ENCODE peak calls at places on chromosome 15, in nine cellular contexts. B is WTC11, S is HCT116, M is A549, X is H1, G is SK-N-SH, D is NB4, J is K562, W is HepG2. T is an unnamed sample.

GRCh38 chr15:72785452-72786243 is 2.1 kb upstream of the ADPGK start:
- DNase-seq in W (no peak), S (no peak), G (no peak), M (no peak), X (no peak), B (no peak), J (no peak), D (peak), T (no peak)

GRCh38 chr15:62841269-62841628 is 201.3 kb upstream of the TPM1 start:
- DNase-seq in M (no peak), S (no peak), G (no peak), D (no peak), X (no peak), B (no peak), J (no peak), W (no peak), T (no peak)

GRCh38 chr15:55151621-55152020 is 45.1 kb downstream of the RSL24D1 start:
- DNase-seq in W (no peak), G (no peak), X (no peak), D (no peak), J (no peak), B (no peak), S (no peak), M (no peak), T (no peak)

GRCh38 chr15:52208306-52208946 is 17.2 kb upstream of the GNB5 start:
- DNase-seq in G (peak), D (peak), M (peak), W (peak), J (peak), X (peak), S (peak), B (peak), T (peak)

GRCh38 chr15:33209575-33210519 is 15.3 kb upstream of the FMN1 start:
- DNase-seq in S (no peak), W (no peak), X (no peak), D (peak), J (no peak), M (no peak), G (no peak), B (no peak), T (no peak)

GRCh38 chr15:40307421-40308165 is at the start of gene PLCB2:
- DNase-seq in S (no peak), B (peak), M (no peak), W (peak), D (peak), G (no peak), J (peak), X (no peak), T (no peak)

GRCh38 chr15:44735482-44736260 is 657 bp upstream of the TRIM69 start:
- DNase-seq in W (no peak), X (no peak), M (no peak), S (no peak), J (peak), D (peak), G (peak), B (no peak), T (no peak)

GRCh38 chr15:39177561-39177960 is 403.3 kb upstream of the THBS1 start:
- DNase-seq in W (no peak), B (no peak), J (no peak), S (no peak), M (no peak), D (no peak), G (no peak), X (no peak), T (no peak)

GRCh38 chr15:85667491-85668424 is 127.0 kb downstream of the KLHL25 start:
- DNase-seq in X (no peak), S (peak), M (peak), B (no peak), D (peak), J (no peak), G (no peak), W (peak), T (peak)

GRCh38 chr15:100902436-100903190 is 16.5 kb upstream of the LRRK1 start:
- DNase-seq in D (peak), M (no peak), G (peak), B (no peak), S (no peak), J (no peak), W (peak), X (no peak), T (peak)

GRCh38 chr15:89457086-89457485 is 39.3 kb downstream of the RHCG start:
- DNase-seq in D (peak), S (peak), M (peak), X (no peak), G (peak), J (peak), W (peak), B (no peak), T (no peak)

DNA sequence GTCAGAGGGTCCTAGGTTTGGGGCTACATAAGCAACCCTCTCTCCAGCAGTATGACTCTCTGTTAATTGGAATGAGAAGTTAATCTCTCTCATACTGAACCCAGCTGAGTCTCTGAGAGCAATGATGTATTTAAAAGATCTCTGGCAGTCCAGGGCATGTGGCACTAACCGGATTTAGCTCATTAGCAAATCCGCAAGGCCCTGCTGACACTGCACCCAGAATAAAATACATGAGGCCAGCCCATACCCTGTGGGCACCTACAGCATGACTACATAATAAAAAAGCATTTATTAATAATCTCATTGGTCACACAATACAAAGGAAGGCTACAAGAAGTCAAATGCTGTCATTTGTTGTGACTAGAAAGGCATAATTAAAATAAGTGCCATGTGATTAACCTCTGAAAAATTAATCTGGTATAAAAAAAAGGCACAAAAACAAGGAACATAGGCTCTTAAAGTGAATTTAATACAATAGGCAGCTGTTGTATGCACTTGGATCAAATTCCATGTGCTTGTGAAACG is 381.3 kb downstream of the WDR72 start:
- DNase-seq in D (no peak), B (no peak), X (no peak), G (no peak), J (no peak), W (no peak), S (no peak), M (no peak), T (no peak)
- TF ChIP-seq MAX in D (no peak), B (no peak), X (no peak), G (no peak), J (no peak), W (no peak), S (no peak), M (no peak), T (no peak)

GRCh38 chr15:74108111-74108510 is 22.3 kb upstream of the ISLR2 start:
- DNase-seq in J (no peak), D (no peak), B (no peak), X (no peak), S (no peak), M (no peak), G (no peak), W (no peak), T (no peak)
- TF ChIP-seq MAX in J (no peak), D (no peak), B (no peak), X (no peak), S (no peak), M (no peak), G (no peak), W (no peak), T (no peak)

GRCh38 chr15:49460411-49460941 is 37.4 kb downstream of the FGF7 start:
- DNase-seq in J (no peak), W (no peak), G (peak), S (no peak), X (no peak), B (no peak), M (no peak), D (no peak), T (no peak)
- TF ChIP-seq MAX in J (no peak), W (no peak), G (no peak), S (no peak), X (no peak), B (no peak), M (no peak), D (no peak), T (no peak)

GRCh38 chr15:64635486-64635815 is 139.9 kb downstream of the RBPMS2 start:
- DNase-seq in J (no peak), G (peak), M (peak), W (peak), D (peak), S (no peak), X (no peak), B (no peak), T (peak)

GRCh38 chr15:64637412-64637811 is 138.0 kb downstream of the RBPMS2 start:
- DNase-seq in G (no peak), S (no peak), X (no peak), W (no peak), M (no peak), B (no peak), D (no peak), J (no peak), T (no peak)

GRCh38 chr15:64634576-64635485 is 140.6 kb downstream of the RBPMS2 start:
- DNase-seq in G (no peak), B (peak), X (peak), J (no peak), W (peak), M (peak), D (no peak), S (no peak), T (peak)

GRCh38 chr15:64636101-64636500 is 139.3 kb downstream of the RBPMS2 start:
- DNase-seq in X (no peak), M (no peak), J (no peak), S (no peak), B (no peak), G (no peak), D (no peak), W (no peak), T (peak)

DNA sequence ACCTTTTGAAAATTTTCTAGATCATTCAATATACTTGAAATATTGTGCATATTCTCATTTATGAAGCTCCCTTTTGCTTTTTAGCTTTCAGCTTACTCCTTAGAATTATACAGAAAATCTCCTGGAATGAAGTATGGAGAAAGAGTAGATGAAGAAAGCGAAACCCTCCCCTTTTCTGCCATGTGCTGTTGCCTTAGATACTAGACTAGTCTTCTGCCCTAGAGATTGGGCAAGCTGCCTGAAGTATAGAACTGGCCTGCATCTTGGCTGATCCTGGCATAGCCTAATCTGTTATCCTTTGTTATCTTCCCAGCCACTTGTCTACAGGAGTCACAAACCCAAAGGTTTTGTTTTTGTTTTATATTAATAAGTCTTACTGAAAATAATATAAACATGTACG is 138.8 kb downstream of the RBPMS2 start:
- DNase-seq in G (no peak), M (no peak), B (no peak), W (no peak), X (no peak), S (no peak), D (no peak), J (no peak), T (no peak)
- TF ChIP-seq MAX in G (no peak), M (no peak), B (no peak), W (no peak), X (no peak), S (no peak), D (no peak), J (no peak), T (no peak)

DNA sequence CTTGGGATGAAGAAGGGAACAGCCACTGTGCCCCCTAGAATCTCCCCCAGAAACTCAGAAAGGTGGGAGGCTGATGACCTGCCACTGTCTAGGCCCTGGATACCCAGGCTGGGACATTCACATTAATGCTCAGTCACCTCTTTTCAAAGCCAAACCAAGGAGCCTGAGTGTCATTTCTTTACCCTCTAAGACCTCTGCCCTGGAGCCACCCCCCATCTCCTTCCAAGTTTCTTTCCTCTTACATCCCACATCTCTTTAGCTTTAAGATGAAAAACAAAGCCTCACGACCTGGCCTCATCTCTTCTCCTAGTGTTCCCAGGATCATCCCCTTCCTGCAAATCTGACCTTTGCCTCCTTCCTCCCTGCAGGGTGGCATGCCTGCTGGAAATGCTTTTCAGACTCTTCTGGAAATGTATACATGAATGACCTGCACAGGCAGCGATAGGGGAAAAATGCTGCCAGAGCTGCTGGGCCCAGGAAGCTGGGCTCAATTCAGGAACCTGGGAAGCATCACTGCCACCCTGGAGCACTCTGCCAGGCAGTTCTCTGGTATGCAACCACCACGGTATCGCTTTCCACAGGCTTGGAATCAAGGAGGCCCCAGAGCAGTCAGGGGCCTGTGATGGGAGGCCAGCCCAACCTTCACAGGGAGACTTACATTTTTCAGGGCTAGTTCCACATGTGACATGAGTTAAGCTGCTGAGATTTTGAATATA is 67.6 kb downstream of the DAPK2 start:
- DNase-seq in D (no peak), S (no peak), W (no peak), X (no peak), M (no peak), G (no peak), J (no peak), B (no peak), T (no peak)
- TF ChIP-seq MAX in D (no peak), S (no peak), W (no peak), X (no peak), M (no peak), G (no peak), J (no peak), B (no peak), T (no peak)

DNA sequence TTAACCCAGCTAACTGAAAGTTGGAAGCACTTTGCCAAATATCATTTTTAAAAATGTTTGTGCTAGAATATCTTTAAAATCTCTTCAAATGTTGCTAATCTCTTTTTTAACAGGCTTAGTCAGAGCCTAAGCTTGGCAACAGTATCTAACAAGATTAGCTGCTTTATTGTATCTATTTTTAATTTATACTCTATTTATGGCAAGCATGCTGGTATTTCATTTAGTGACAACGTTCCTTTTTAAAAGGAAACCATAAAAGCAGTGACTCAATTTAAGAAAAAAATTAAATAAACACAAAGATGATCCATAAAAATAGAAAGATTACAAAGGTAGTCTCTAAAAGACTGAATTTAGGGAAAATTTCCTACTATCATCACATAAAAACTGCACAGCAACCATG is 40.5 kb downstream of the SLC12A6 start:
- DNase-seq in W (no peak), X (no peak), S (no peak), J (no peak), M (no peak), G (no peak), D (no peak), B (no peak), T (peak)
- TF ChIP-seq MAX in W (no peak), X (no peak), S (no peak), J (no peak), M (no peak), G (no peak), D (no peak), B (no peak), T (no peak)